ENCODE peak calls at places on chromosome 2, in six cellular contexts. One of them, this sample, is unnamed. For H3K27me3, the result is how much of the 10 kb centered on the place peaks cover.

GRCh38 chr2:59777120-59777519 is 776.3 kb downstream of the BCL11A start:
- DNase-seq in CD4-positive, CD25-positive, alpha-beta regulatory T cell: no peak
- DNase-seq in uterus: no peak
- DNase-seq in adrenal gland: no peak
- DNase-seq in left lung: no peak
- DNase-seq in GM23338: no peak
- DNase-seq in this sample: no peak

GRCh38 chr2:218229239-218229638 is 12.2 kb downstream of the ARPC2 start:
- DNase-seq in adrenal gland: no peak
- DNase-seq in uterus: no peak
- DNase-seq in left lung: no peak
- DNase-seq in CD4-positive, CD25-positive, alpha-beta regulatory T cell: peak
- DNase-seq in GM23338: no peak
- DNase-seq in this sample: no peak

GRCh38 chr2:164030623-164031022 is 294.8 kb upstream of the FIGN start:
- DNase-seq in adrenal gland: no peak
- DNase-seq in CD4-positive, CD25-positive, alpha-beta regulatory T cell: no peak
- DNase-seq in left lung: no peak
- DNase-seq in uterus: no peak
- DNase-seq in GM23338: no peak
- DNase-seq in this sample: no peak

GRCh38 chr2:25417715-25418369 is 76.1 kb upstream of the DNMT3A start:
- DNase-seq in adrenal gland: no peak
- DNase-seq in GM23338: no peak
- DNase-seq in CD4-positive, CD25-positive, alpha-beta regulatory T cell: no peak
- DNase-seq in uterus: no peak
- DNase-seq in left lung: no peak
- DNase-seq in this sample: no peak

GRCh38 chr2:113157108-113157896 is 16.5 kb upstream of the PSD4 start:
- DNase-seq in adrenal gland: peak
- DNase-seq in CD4-positive, CD25-positive, alpha-beta regulatory T cell: peak
- DNase-seq in GM23338: peak
- DNase-seq in uterus: no peak
- DNase-seq in left lung: peak
- DNase-seq in this sample: peak

GRCh38 chr2:241925821-241926441 is 56.4 kb downstream of the RTP5 start:
- DNase-seq in GM23338: no peak
- DNase-seq in adrenal gland: no peak
- DNase-seq in CD4-positive, CD25-positive, alpha-beta regulatory T cell: no peak
- DNase-seq in left lung: no peak
- DNase-seq in uterus: peak
- DNase-seq in this sample: no peak

GRCh38 chr2:18047896-18048657 is 169.6 kb downstream of the KCNS3 start:
- DNase-seq in uterus: no peak
- DNase-seq in CD4-positive, CD25-positive, alpha-beta regulatory T cell: no peak
- DNase-seq in GM23338: no peak
- DNase-seq in adrenal gland: no peak
- DNase-seq in left lung: no peak
- DNase-seq in this sample: no peak

GRCh38 chr2:69952336-69953115 is 8.9 kb downstream of the ASPRV1 start:
- DNase-seq in adrenal gland: no peak
- DNase-seq in left lung: no peak
- DNase-seq in GM23338: no peak
- DNase-seq in uterus: no peak
- DNase-seq in CD4-positive, CD25-positive, alpha-beta regulatory T cell: no peak
- DNase-seq in this sample: no peak

GRCh38 chr2:44169155-44169898 is 652 bp downstream of the PPM1B start:
- DNase-seq in CD4-positive, CD25-positive, alpha-beta regulatory T cell: peak
- DNase-seq in GM23338: peak
- DNase-seq in uterus: peak
- DNase-seq in left lung: peak
- DNase-seq in adrenal gland: peak
- DNase-seq in this sample: peak

GRCh38 chr2:232376260-232376659 is 2.3 kb upstream of the ALPP start:
- DNase-seq in CD4-positive, CD25-positive, alpha-beta regulatory T cell: no peak
- DNase-seq in adrenal gland: no peak
- DNase-seq in uterus: no peak
- DNase-seq in GM23338: no peak
- DNase-seq in left lung: no peak
- DNase-seq in this sample: peak

GRCh38 chr2:10221443-10221842 is 81.3 kb upstream of the HPCAL1 start:
- DNase-seq in left lung: no peak
- DNase-seq in adrenal gland: no peak
- DNase-seq in GM23338: no peak
- DNase-seq in uterus: no peak
- DNase-seq in CD4-positive, CD25-positive, alpha-beta regulatory T cell: no peak
- DNase-seq in this sample: no peak

GRCh38 chr2:20443276-20443920 is 3.5 kb upstream of the RHOB start:
- DNase-seq in adrenal gland: peak
- DNase-seq in GM23338: peak
- DNase-seq in uterus: peak
- DNase-seq in CD4-positive, CD25-positive, alpha-beta regulatory T cell: no peak
- DNase-seq in left lung: no peak
- DNase-seq in this sample: peak

GRCh38 chr2:166202778-166203177 is 75.0 kb upstream of the SCN1A start:
- DNase-seq in adrenal gland: no peak
- DNase-seq in uterus: no peak
- DNase-seq in GM23338: no peak
- DNase-seq in CD4-positive, CD25-positive, alpha-beta regulatory T cell: no peak
- DNase-seq in left lung: no peak
- DNase-seq in this sample: no peak

GRCh38 chr2:8872821-8873432 is 35.5 kb upstream of the KIDINS220 start:
- DNase-seq in uterus: no peak
- DNase-seq in CD4-positive, CD25-positive, alpha-beta regulatory T cell: no peak
- DNase-seq in left lung: no peak
- DNase-seq in GM23338: peak
- DNase-seq in adrenal gland: no peak
- DNase-seq in this sample: peak

GRCh38 chr2:151826737-151827157 is 1.5 kb downstream of the ARL5A start:
- DNase-seq in uterus: no peak
- DNase-seq in left lung: no peak
- DNase-seq in CD4-positive, CD25-positive, alpha-beta regulatory T cell: no peak
- DNase-seq in adrenal gland: no peak
- DNase-seq in GM23338: no peak
- DNase-seq in this sample: no peak

GRCh38 chr2:65382323-65382722 is 50.1 kb downstream of the SPRED2 start:
- DNase-seq in left lung: no peak
- DNase-seq in CD4-positive, CD25-positive, alpha-beta regulatory T cell: no peak
- DNase-seq in GM23338: no peak
- DNase-seq in uterus: no peak
- DNase-seq in adrenal gland: no peak
- DNase-seq in this sample: no peak

GRCh38 chr2:160910681-160911080 is 249.5 kb upstream of the TANK start:
- DNase-seq in CD4-positive, CD25-positive, alpha-beta regulatory T cell: no peak
- DNase-seq in adrenal gland: no peak
- DNase-seq in left lung: no peak
- DNase-seq in uterus: no peak
- DNase-seq in GM23338: no peak
- DNase-seq in this sample: no peak

GRCh38 chr2:104033399-104033798 is 820.5 kb upstream of the POU3F3 start:
- DNase-seq in CD4-positive, CD25-positive, alpha-beta regulatory T cell: no peak
- DNase-seq in left lung: no peak
- DNase-seq in GM23338: peak
- DNase-seq in adrenal gland: no peak
- DNase-seq in uterus: no peak
- DNase-seq in this sample: no peak

GRCh38 chr2:71592181-71592711 is 138.9 kb downstream of the DYSF start:
- DNase-seq in CD4-positive, CD25-positive, alpha-beta regulatory T cell: no peak
- DNase-seq in uterus: no peak
- DNase-seq in left lung: no peak
- DNase-seq in GM23338: no peak
- DNase-seq in adrenal gland: no peak
- DNase-seq in this sample: peak

GRCh38 chr2:27497288-27497627 is 619 bp downstream of the GCKR start:
- DNase-seq in adrenal gland: no peak
- DNase-seq in CD4-positive, CD25-positive, alpha-beta regulatory T cell: no peak
- DNase-seq in left lung: no peak
- DNase-seq in GM23338: no peak
- DNase-seq in uterus: no peak
- DNase-seq in this sample: no peak
- H3K4me3 ChIP-seq in adrenal gland: no peak
- H3K4me3 ChIP-seq in CD4-positive, CD25-positive, alpha-beta regulatory T cell: no peak
- H3K4me3 ChIP-seq in left lung: no peak
- H3K4me3 ChIP-seq in GM23338: no peak
- H3K4me3 ChIP-seq in uterus: no peak
- H3K4me3 ChIP-seq in this sample: no peak

GRCh38 chr2:192196451-192197194 is 1.9 kb upstream of the TMEFF2 start:
- DNase-seq in uterus: no peak
- DNase-seq in CD4-positive, CD25-positive, alpha-beta regulatory T cell: no peak
- DNase-seq in adrenal gland: no peak
- DNase-seq in left lung: no peak
- DNase-seq in GM23338: peak
- DNase-seq in this sample: peak
- H3K27me3 ChIP-seq in uterus: under half
- H3K27me3 ChIP-seq in CD4-positive, CD25-positive, alpha-beta regulatory T cell: under half
- H3K27me3 ChIP-seq in adrenal gland: half or more
- H3K27me3 ChIP-seq in left lung: half or more
- H3K27me3 ChIP-seq in GM23338: half or more
- H3K27me3 ChIP-seq in this sample: half or more

GRCh38 chr2:127811922-127812321 is 951 bp upstream of the WDR33 start:
- DNase-seq in uterus: no peak
- DNase-seq in left lung: no peak
- DNase-seq in CD4-positive, CD25-positive, alpha-beta regulatory T cell: no peak
- DNase-seq in GM23338: no peak
- DNase-seq in adrenal gland: no peak
- DNase-seq in this sample: no peak
- H3K4me3 ChIP-seq in uterus: no peak
- H3K4me3 ChIP-seq in left lung: no peak
- H3K4me3 ChIP-seq in CD4-positive, CD25-positive, alpha-beta regulatory T cell: peak
- H3K4me3 ChIP-seq in GM23338: peak
- H3K4me3 ChIP-seq in adrenal gland: no peak
- H3K4me3 ChIP-seq in this sample: no peak

DNA sequence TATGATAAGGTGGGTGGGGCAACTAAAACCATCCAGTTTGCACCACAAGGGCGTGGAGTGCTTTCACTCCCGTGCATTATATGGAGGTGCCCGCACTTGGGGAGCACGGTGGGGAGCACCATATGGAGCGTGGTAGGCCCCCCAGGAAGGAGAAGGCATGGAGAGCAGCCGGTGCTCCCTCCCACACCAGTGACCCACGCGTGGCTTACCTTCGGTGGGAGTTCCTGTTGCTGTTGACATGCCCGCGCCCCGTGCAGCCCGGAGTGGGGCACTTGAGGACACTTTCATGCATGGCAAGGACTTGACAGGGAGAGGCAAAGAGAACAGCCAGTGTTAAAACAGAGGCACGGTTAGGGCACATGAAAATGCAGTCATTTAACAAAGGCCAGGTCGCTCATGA is 167.5 kb upstream of the PXDN start:
- DNase-seq in CD4-positive, CD25-positive, alpha-beta regulatory T cell: no peak
- DNase-seq in adrenal gland: no peak
- DNase-seq in GM23338: no peak
- DNase-seq in uterus: no peak
- DNase-seq in left lung: no peak
- DNase-seq in this sample: no peak
- H3K27me3 ChIP-seq in CD4-positive, CD25-positive, alpha-beta regulatory T cell: under half
- H3K27me3 ChIP-seq in adrenal gland: under half
- H3K27me3 ChIP-seq in GM23338: under half
- H3K27me3 ChIP-seq in uterus: under half
- H3K27me3 ChIP-seq in left lung: under half
- H3K27me3 ChIP-seq in this sample: under half

GRCh38 chr2:105144941-105145300 is 96.6 kb upstream of the GPR45 start:
- DNase-seq in CD4-positive, CD25-positive, alpha-beta regulatory T cell: no peak
- DNase-seq in left lung: no peak
- DNase-seq in GM23338: no peak
- DNase-seq in uterus: no peak
- DNase-seq in adrenal gland: no peak
- DNase-seq in this sample: no peak
- H3K4me3 ChIP-seq in CD4-positive, CD25-positive, alpha-beta regulatory T cell: no peak
- H3K4me3 ChIP-seq in left lung: no peak
- H3K4me3 ChIP-seq in GM23338: peak
- H3K4me3 ChIP-seq in uterus: no peak
- H3K4me3 ChIP-seq in adrenal gland: no peak
- H3K4me3 ChIP-seq in this sample: no peak

DNA sequence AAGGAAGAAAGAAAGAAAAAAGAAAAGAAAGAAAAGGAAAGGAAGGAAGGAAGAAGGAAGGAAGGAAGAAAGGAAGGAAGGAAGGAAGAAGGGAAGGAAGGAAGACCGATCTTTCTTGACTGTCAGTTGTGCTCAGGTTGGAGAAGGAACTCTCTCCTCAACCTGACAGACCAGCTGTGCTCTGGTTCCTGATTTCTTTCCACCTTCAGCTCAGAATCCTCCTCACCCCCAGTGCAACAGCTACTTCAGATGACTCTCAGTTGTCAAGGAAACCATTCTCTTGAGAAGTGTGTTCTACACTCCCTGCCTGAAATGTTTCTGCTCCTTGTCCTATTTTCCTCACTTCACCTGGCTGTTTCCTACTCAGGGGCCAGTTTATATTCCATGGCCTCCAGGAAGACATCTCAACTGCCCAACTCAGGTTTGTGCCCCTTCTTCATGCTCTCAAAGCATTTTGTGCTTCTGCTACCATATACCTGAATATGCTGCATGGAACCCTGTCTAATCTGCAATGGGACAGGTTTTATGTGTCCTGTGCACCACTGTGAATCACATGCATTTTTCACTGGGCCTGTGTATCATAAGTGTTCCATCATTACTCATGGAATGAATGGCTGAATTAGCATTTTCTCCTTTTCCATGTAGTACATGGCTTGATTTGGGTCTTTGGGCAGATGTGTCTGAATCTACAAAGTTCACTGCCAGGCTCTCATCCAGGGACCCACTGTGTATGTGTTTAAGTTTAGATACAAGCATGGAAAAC is 32.8 kb upstream of the DOCK10 start:
- DNase-seq in adrenal gland: no peak
- DNase-seq in CD4-positive, CD25-positive, alpha-beta regulatory T cell: no peak
- DNase-seq in GM23338: no peak
- DNase-seq in left lung: no peak
- DNase-seq in uterus: no peak
- DNase-seq in this sample: no peak
- H3K27me3 ChIP-seq in adrenal gland: under half
- H3K27me3 ChIP-seq in CD4-positive, CD25-positive, alpha-beta regulatory T cell: under half
- H3K27me3 ChIP-seq in GM23338: under half
- H3K27me3 ChIP-seq in left lung: under half
- H3K27me3 ChIP-seq in uterus: under half
- H3K27me3 ChIP-seq in this sample: under half

GRCh38 chr2:118842687-118843491 is 4.6 kb downstream of the EN1 start:
- DNase-seq in uterus: no peak
- DNase-seq in GM23338: peak
- DNase-seq in adrenal gland: no peak
- DNase-seq in CD4-positive, CD25-positive, alpha-beta regulatory T cell: no peak
- DNase-seq in left lung: no peak
- DNase-seq in this sample: peak
- H3K4me3 ChIP-seq in uterus: peak
- H3K4me3 ChIP-seq in GM23338: peak
- H3K4me3 ChIP-seq in adrenal gland: no peak
- H3K4me3 ChIP-seq in CD4-positive, CD25-positive, alpha-beta regulatory T cell: peak
- H3K4me3 ChIP-seq in left lung: no peak
- H3K4me3 ChIP-seq in this sample: peak

GRCh38 chr2:133888107-133888506 is 319.8 kb upstream of the NCKAP5 start:
- DNase-seq in left lung: no peak
- DNase-seq in GM23338: no peak
- DNase-seq in CD4-positive, CD25-positive, alpha-beta regulatory T cell: no peak
- DNase-seq in adrenal gland: no peak
- DNase-seq in uterus: no peak
- DNase-seq in this sample: no peak
- H3K27me3 ChIP-seq in left lung: under half
- H3K27me3 ChIP-seq in GM23338: under half
- H3K27me3 ChIP-seq in CD4-positive, CD25-positive, alpha-beta regulatory T cell: under half
- H3K27me3 ChIP-seq in adrenal gland: under half
- H3K27me3 ChIP-seq in uterus: under half
- H3K27me3 ChIP-seq in this sample: under half